ENCODE peak calls at places on chromosomes 7 and 10, in eight cellular contexts. W is MM.1S, M is pancreas, P is cardiac muscle cell, S is H9, O is psoas muscle, H is B cell, G is left lung. F is an unnamed sample.

GRCh38 chr10:20852303-20852702 is 44.8 kb downstream of the NEBL start:
- DNase-seq in W (no peak), M (no peak), P (no peak), S (no peak), O (no peak), H (no peak), G (no peak), F (no peak)

GRCh38 chr7:158733762-158734494 is 29.3 kb upstream of the NCAPG2 start:
- DNase-seq in W (no peak), M (no peak), P (no peak), S (no peak), O (no peak), H (no peak), G (no peak), F (no peak)

GRCh38 chr10:101229275-101230184 is at the start of gene LBX1:
- DNase-seq in W (no peak), M (no peak), P (no peak), S (no peak), O (peak; percentile 64), H (no peak), G (no peak), F (no peak)

GRCh38 chr7:115707236-115707635 is 323.3 kb downstream of the TFEC start:
- DNase-seq in W (peak; percentile 41), M (no peak), P (peak; percentile 38), S (peak; percentile 28), O (no peak), H (no peak), G (no peak), F (peak; percentile 1)

GRCh38 chr10:126065751-126066150 is 169.4 kb downstream of the FANK1 start:
- DNase-seq in W (no peak), M (no peak), P (no peak), S (no peak), O (no peak), H (no peak), G (no peak), F (no peak)

GRCh38 chr10:48533951-48534720 is 70.7 kb downstream of the ARHGAP22 start:
- DNase-seq in W (no peak), M (no peak), P (peak; percentile 22), S (peak; percentile 66), O (no peak), H (no peak), G (no peak), F (no peak)

GRCh38 chr7:135160858-135161653 is 9.5 kb downstream of the CYREN start:
- DNase-seq in W (no peak), M (no peak), P (no peak), S (no peak), O (no peak), H (no peak), G (no peak), F (peak; percentile 21)

GRCh38 chr7:45181991-45182855 is 24.6 kb downstream of the RAMP3 start:
- DNase-seq in W (no peak), M (no peak), P (no peak), S (peak; percentile 12), O (no peak), H (no peak), G (peak; percentile 25), F (no peak)

GRCh38 chr7:27779873-27780272 is 39.9 kb downstream of the TAX1BP1 start:
- DNase-seq in W (no peak), M (no peak), P (no peak), S (no peak), O (no peak), H (no peak), G (no peak), F (no peak)

GRCh38 chr7:48537561-48537960 is 366.3 kb downstream of the ABCA13 start:
- DNase-seq in W (no peak), M (no peak), P (no peak), S (peak; percentile 33), O (no peak), H (no peak), G (no peak), F (no peak)

GRCh38 chr7:14936530-14936929 is 34.0 kb upstream of the DGKB start:
- DNase-seq in W (no peak), M (peak; percentile 26), P (no peak), S (no peak), O (peak; percentile 22), H (no peak), G (no peak), F (no peak)

GRCh38 chr10:68330852-68331454 is 911 bp upstream of the HNRNPH3 start:
- DNase-seq in W (no peak), M (no peak), P (no peak), S (peak; percentile 29), O (peak; percentile 60), H (no peak), G (peak; percentile 38), F (no peak)

GRCh38 chr7:27117687-27118491 is 12.7 kb downstream of the HOXA4 start:
- DNase-seq in W (no peak), M (peak; percentile 34), P (no peak), S (peak; percentile 59), O (no peak), H (no peak), G (no peak), F (no peak)

GRCh38 chr10:126349096-126349495 is 39.2 kb downstream of the ADAM12 start:
- DNase-seq in W (no peak), M (no peak), P (no peak), S (no peak), O (no peak), H (no peak), G (no peak), F (no peak)

GRCh38 chr10:54983255-54983654 is 182.2 kb upstream of the PCDH15 start:
- DNase-seq in W (no peak), M (no peak), P (no peak), S (no peak), O (no peak), H (no peak), G (no peak), F (no peak)

GRCh38 chr10:71266147-71266917 is 52.7 kb upstream of the SLC29A3 start:
- DNase-seq in W (no peak), M (peak; percentile 69), P (no peak), S (no peak), O (peak; percentile 86), H (no peak), G (no peak), F (no peak)

GRCh38 chr10:266974-267425 is 131.7 kb downstream of the ZMYND11 start:
- DNase-seq in W (no peak), M (no peak), P (no peak), S (no peak), O (no peak), H (no peak), G (no peak), F (no peak)

GRCh38 chr10:32139223-32140073 is 83.2 kb upstream of the KIF5B start:
- DNase-seq in W (no peak), M (peak; percentile 47), P (no peak), S (peak; percentile 96), O (peak; percentile 87), H (no peak), G (peak; percentile 90), F (no peak)
- TF ChIP-seq CTCF in W (no peak), M (no peak), P (peak; percentile 14), S (no peak), O (no peak), H (no peak), G (no peak), F (no peak)

GRCh38 chr7:114629762-114630161 is 215.1 kb downstream of the FOXP2 start:
- DNase-seq in W (no peak), M (no peak), P (no peak), S (no peak), O (no peak), H (no peak), G (no peak), F (no peak)
- TF ChIP-seq CTCF in W (no peak), M (no peak), P (no peak), S (no peak), O (no peak), H (no peak), G (no peak), F (no peak)

GRCh38 chr7:55365103-55365679 is at the start of gene LANCL2:
- DNase-seq in W (no peak), M (no peak), P (peak; percentile 71), S (peak; percentile 63), O (no peak), H (peak; percentile 55), G (no peak), F (no peak)

GRCh38 chr7:55363386-55364170 is 1.6 kb upstream of the LANCL2 start:
- DNase-seq in W (no peak), M (peak; percentile 72), P (no peak), S (no peak), O (no peak), H (no peak), G (no peak), F (no peak)

GRCh38 chr7:55366461-55367138 is 1.5 kb downstream of the LANCL2 start:
- DNase-seq in W (peak; percentile 16), M (no peak), P (peak; percentile 43), S (no peak), O (no peak), H (no peak), G (no peak), F (no peak)

GRCh38 chr7:55367283-55367840 is 2.2 kb downstream of the LANCL2 start:
- DNase-seq in W (no peak), M (no peak), P (no peak), S (no peak), O (no peak), H (no peak), G (no peak), F (no peak)

GRCh38 chr7:55365680-55366460 is 733 bp downstream of the LANCL2 start:
- DNase-seq in W (peak; percentile 96), M (peak; percentile 98), P (peak; percentile 94), S (peak; percentile 93), O (peak; percentile 98), H (peak; percentile 95), G (peak; percentile 94), F (peak; percentile 95)
- TF ChIP-seq CTCF in W (peak; percentile 19), M (no peak), P (peak; percentile 40), S (peak; percentile 47), O (peak; percentile 29), H (peak; percentile 41), G (peak; percentile 50), F (peak; percentile 43)

GRCh38 chr7:123660514-123661354 is 5.1 kb downstream of the LMOD2 start:
- DNase-seq in W (no peak), M (no peak), P (peak; percentile 15), S (no peak), O (no peak), H (no peak), G (no peak), F (no peak)

GRCh38 chr7:123663200-123663599 is 7.5 kb downstream of the LMOD2 start:
- DNase-seq in W (no peak), M (no peak), P (no peak), S (no peak), O (peak; percentile 62), H (no peak), G (no peak), F (no peak)

GRCh38 chr7:123662755-123663154 is 7.1 kb downstream of the LMOD2 start:
- DNase-seq in W (no peak), M (no peak), P (no peak), S (no peak), O (no peak), H (no peak), G (no peak), F (no peak)

GRCh38 chr7:123662293-123662692 is 6.6 kb downstream of the LMOD2 start:
- DNase-seq in W (no peak), M (no peak), P (no peak), S (no peak), O (no peak), H (no peak), G (no peak), F (no peak)

DNA sequence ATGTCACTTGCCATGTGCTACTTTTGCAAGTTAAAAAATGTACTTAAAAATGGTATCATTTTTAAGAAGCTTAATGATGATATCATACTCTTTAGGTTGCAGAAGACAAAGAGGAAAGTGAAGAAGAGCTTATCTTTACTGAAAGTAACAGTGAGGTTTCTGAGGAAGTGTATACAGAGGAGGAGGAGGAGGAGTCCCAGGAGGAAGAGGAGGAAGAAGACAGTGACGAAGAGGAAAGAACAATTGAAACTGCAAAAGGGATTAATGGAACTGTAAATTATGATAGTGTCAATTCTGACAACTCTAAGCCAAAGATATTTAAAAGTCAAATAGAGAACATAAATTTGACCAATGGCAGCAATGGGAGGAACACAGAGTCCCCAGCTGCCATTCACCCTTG is 6.1 kb downstream of the LMOD2 start:
- DNase-seq in W (no peak), M (no peak), P (no peak), S (no peak), O (no peak), H (no peak), G (no peak), F (no peak)
- TF ChIP-seq CTCF in W (no peak), M (no peak), P (no peak), S (no peak), O (no peak), H (no peak), G (no peak), F (no peak)